ENCODE peak calls at places on chromosomes 3 and 15, in six cellular contexts. U is upper lobe of right lung, M is tibial artery, C is fibroblast of lung, V is cardiac muscle cell, N is left ventricle myocardium inferior. K is an unnamed sample. For H3K9me3, the result is how much of the 10 kb centered on the place peaks cover.

GRCh38 chr3:66110840-66111239 is 72.1 kb upstream of the MAGI1 start:
- DNase-seq in C (peak), U (no peak), N (no peak), V (no peak), M (no peak), K (no peak)

GRCh38 chr15:70526221-70526973 is 237.0 kb downstream of the UACA start:
- DNase-seq in U (no peak), C (no peak), V (no peak), M (peak), N (no peak), K (no peak)

GRCh38 chr15:57375827-57376694 is at the start of gene CGNL1:
- DNase-seq in U (peak), N (peak), C (no peak), M (peak), V (peak), K (peak)

GRCh38 chr3:72571052-72571451 is 277.2 kb downstream of the SHQ1 start:
- DNase-seq in M (no peak), N (no peak), C (no peak), U (no peak), V (no peak), K (no peak)

GRCh38 chr3:66817946-66818557 is 180.1 kb upstream of the KBTBD8 start:
- DNase-seq in U (no peak), V (no peak), C (no peak), N (no peak), M (no peak), K (no peak)

GRCh38 chr3:15403965-15404364 is 23.4 kb downstream of the METTL6 start:
- DNase-seq in U (no peak), C (no peak), N (no peak), V (no peak), M (no peak), K (no peak)

GRCh38 chr3:45143673-45144670 is 2.2 kb downstream of the CDCP1 start:
- DNase-seq in M (no peak), C (peak), V (no peak), U (no peak), N (no peak), K (no peak)

GRCh38 chr3:41961750-41962679 is at the start of gene ULK4:
- DNase-seq in V (peak), N (peak), C (peak), U (peak), M (peak), K (peak)

GRCh38 chr3:123271466-123272159 is 69.9 kb downstream of the SEC22A start:
- DNase-seq in C (no peak), N (no peak), M (peak), V (no peak), U (no peak), K (no peak)

GRCh38 chr15:72304596-72304995 is 15.4 kb downstream of the CELF6 start:
- DNase-seq in M (no peak), N (no peak), U (no peak), V (no peak), C (no peak), K (no peak)

GRCh38 chr3:37766220-37766605 is 95.5 kb upstream of the CTDSPL start:
- DNase-seq in V (no peak), U (no peak), M (no peak), C (peak), N (no peak), K (no peak)

GRCh38 chr3:153768559-153769469 is 352.4 kb upstream of the ARHGEF26 start:
- DNase-seq in N (no peak), M (no peak), U (peak), V (peak), C (peak), K (no peak)

GRCh38 chr3:28971156-28971555 is 309.7 kb upstream of the RBMS3 start:
- DNase-seq in C (no peak), M (no peak), N (no peak), V (no peak), U (no peak), K (no peak)

GRCh38 chr3:71395927-71396695 is 187.4 kb downstream of the FOXP1 start:
- DNase-seq in M (peak), C (peak), N (no peak), U (no peak), V (no peak), K (no peak)

GRCh38 chr15:78540955-78541743 is 905 bp downstream of the PSMA4 start:
- DNase-seq in C (peak), M (no peak), U (no peak), N (no peak), V (no peak), K (no peak)

GRCh38 chr15:64635486-64635815 is 139.9 kb downstream of the RBPMS2 start:
- DNase-seq in U (no peak), N (no peak), V (peak), M (peak), C (peak), K (no peak)

GRCh38 chr3:136074546-136074945 is 109.0 kb downstream of the PPP2R3A start:
- DNase-seq in M (no peak), U (no peak), C (peak), V (no peak), N (no peak), K (no peak)

GRCh38 chr3:108662141-108662738 is 72.7 kb downstream of the DZIP3 start:
- DNase-seq in V (peak), C (peak), U (no peak), M (no peak), N (no peak), K (no peak)

GRCh38 chr15:40594429-40594836 is 384 bp downstream of the KNL1 start:
- DNase-seq in U (peak), M (peak), C (no peak), N (peak), V (peak), K (peak)

GRCh38 chr3:30073622-30074021 is 532.8 kb upstream of the TGFBR2 start:
- DNase-seq in U (no peak), C (peak), N (no peak), M (no peak), V (peak), K (no peak)

GRCh38 chr3:188900421-188900941 is 271.3 kb upstream of the TPRG1 start:
- DNase-seq in V (no peak), M (no peak), C (peak), N (no peak), U (no peak), K (no peak)

GRCh38 chr3:180267202-180267843 is 230.6 kb upstream of the PEX5L start:
- DNase-seq in U (no peak), N (no peak), M (no peak), C (no peak), V (no peak), K (no peak)

GRCh38 chr15:40087991-40088928 is 20.4 kb downstream of the BMF start:
- DNase-seq in U (peak), V (peak), N (peak), C (no peak), M (no peak), K (no peak)

GRCh38 chr3:57803647-57804081 is 47.6 kb downstream of the SLMAP start:
- DNase-seq in V (no peak), M (peak), U (no peak), C (peak), N (no peak), K (no peak)

GRCh38 chr15:98853161-98853560 is 154.4 kb downstream of the PGPEP1L start:
- DNase-seq in V (peak), C (peak), N (peak), M (peak), U (peak), K (peak)

GRCh38 chr3:52670621-52671521 is 14.8 kb downstream of the PBRM1 start:
- DNase-seq in V (no peak), M (peak), N (no peak), U (no peak), C (peak), K (no peak)

GRCh38 chr3:175176556-175176955 is 317.4 kb downstream of the NAALADL2 start:
- DNase-seq in U (no peak), N (no peak), V (no peak), M (no peak), C (no peak), K (no peak)
- TF ChIP-seq CTCF in U (no peak), N (no peak), V (no peak), M (no peak), C (no peak), K (no peak)

GRCh38 chr15:95690631-95691340 is 639.7 kb upstream of the NR2F2 start:
- DNase-seq in M (no peak), V (no peak), U (no peak), C (no peak), N (no peak), K (no peak)
- H3K9me3 ChIP-seq in M (under half), V (under half), U (under half), C (under half), N (under half), K (under half)

GRCh38 chr3:141686477-141687280 is 51.4 kb upstream of the RNF7 start:
- DNase-seq in M (peak), U (peak), V (no peak), N (peak), C (peak), K (peak)
- H3K4me3 ChIP-seq in M (peak), U (peak), V (no peak), N (peak), C (peak), K (peak)

GRCh38 chr3:161171113-161171512 is 50.0 kb upstream of the NMD3 start:
- DNase-seq in U (no peak), V (no peak), N (peak), C (peak), M (peak), K (no peak)

GRCh38 chr3:161166051-161166450 is 55.1 kb upstream of the NMD3 start:
- DNase-seq in V (no peak), U (no peak), M (no peak), C (no peak), N (no peak), K (no peak)

GRCh38 chr3:161175506-161175905 is 45.6 kb upstream of the NMD3 start:
- DNase-seq in M (no peak), C (no peak), N (no peak), V (no peak), U (no peak), K (no peak)

GRCh38 chr3:161171639-161172552 is 49.2 kb upstream of the NMD3 start:
- DNase-seq in V (no peak), U (no peak), M (no peak), N (no peak), C (peak), K (no peak)
- TF ChIP-seq CTCF in V (peak), U (no peak), M (no peak), N (peak), C (peak), K (peak)

DNA sequence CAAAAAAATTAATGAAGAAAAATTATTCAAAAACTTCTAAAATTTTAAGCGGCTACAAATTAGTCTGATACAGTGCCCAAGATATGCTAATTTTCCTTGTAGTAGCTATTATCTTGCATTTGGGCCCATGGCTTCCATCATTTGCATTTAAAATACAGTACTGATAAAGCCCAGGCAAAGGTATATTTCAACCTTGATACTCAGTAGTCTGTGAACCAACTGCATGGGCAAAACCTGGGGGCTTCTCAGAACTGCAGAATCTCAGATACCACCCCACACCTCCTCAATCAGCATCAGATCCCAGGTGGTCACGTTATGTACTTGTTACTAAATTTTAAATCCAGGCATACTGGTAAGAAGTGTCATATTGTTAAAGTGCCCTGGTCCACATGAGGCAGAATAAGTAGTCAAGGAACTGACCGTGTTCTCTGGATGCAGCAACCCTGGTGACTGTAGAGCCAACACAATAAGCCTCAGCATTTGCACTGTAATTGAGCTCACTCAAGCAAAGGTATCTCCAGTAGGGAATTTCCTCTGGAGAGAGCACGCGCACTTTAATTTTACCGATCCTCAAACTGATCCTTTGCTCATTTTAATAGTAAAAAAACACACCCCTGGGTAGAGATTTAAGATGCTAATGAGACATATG is 31.9 kb downstream of the ZNF385D start:
- DNase-seq in V (no peak), U (no peak), M (no peak), N (no peak), C (no peak), K (no peak)
- H3K9me3 ChIP-seq in V (under half), U (under half), M (under half), N (under half), C (under half), K (under half)

GRCh38 chr15:89371145-89372044 is 36.8 kb upstream of the POLG start:
- DNase-seq in M (no peak), C (no peak), N (no peak), V (no peak), U (no peak), K (no peak)
- H3K4me3 ChIP-seq in M (peak), C (no peak), N (peak), V (no peak), U (no peak), K (peak)

GRCh38 chr3:196985954-196986885 is 17.6 kb upstream of the PIGZ start:
- DNase-seq in M (no peak), N (no peak), C (no peak), U (peak), V (no peak), K (no peak)
- TF ChIP-seq CTCF in M (no peak), N (no peak), C (peak), U (no peak), V (peak), K (no peak)

GRCh38 chr15:25715536-25716413 is 147.4 kb downstream of the ATP10A start:
- DNase-seq in V (no peak), N (no peak), C (no peak), U (peak), M (no peak), K (no peak)

GRCh38 chr15:25712961-25713355 is 150.2 kb downstream of the ATP10A start:
- DNase-seq in V (no peak), M (no peak), U (peak), N (no peak), C (no peak), K (no peak)

GRCh38 chr15:25714538-25714840 is 148.6 kb downstream of the ATP10A start:
- DNase-seq in U (no peak), N (no peak), C (no peak), V (no peak), M (no peak), K (no peak)

GRCh38 chr15:25712192-25712960 is 150.8 kb downstream of the ATP10A start:
- DNase-seq in C (no peak), U (no peak), V (no peak), M (no peak), N (no peak), K (no peak)

DNA sequence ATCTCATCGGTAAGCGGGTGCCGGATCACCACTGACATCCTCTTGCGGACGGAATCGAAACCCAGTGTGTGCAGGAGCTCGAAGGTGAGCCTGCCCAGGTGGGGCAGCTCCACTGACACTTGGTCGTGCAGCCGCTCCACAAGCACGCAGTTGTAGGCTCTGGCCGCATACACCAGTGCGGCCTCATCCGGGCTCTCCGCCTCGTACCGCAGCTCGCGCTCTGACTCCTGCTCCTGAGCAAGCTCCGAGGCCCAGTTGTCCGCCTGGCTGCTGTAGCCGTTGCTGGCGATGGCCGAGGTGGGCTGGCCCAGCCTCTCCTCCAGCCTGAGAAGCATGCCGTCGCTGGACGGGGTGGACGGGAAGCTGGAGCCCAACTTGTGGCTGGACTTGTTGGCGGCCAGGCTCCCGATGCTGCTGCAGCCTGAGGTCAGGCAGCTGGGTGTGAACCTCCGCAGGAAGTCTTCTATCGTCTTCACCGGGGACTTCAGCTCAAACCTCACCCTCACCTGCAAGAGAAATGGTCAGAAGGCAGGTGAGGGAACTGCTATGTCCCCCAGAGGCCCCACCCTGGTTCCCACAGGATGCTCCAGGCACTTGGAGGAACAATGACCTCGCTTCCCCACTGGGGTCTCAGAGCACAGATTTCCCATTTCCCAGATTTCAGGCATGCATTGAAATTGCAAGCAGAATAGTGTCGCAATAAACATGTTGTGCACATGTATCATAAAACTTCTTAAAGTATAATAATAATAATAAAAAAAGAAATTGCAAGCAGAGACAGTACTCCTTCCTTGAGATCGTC is 149.2 kb downstream of the ATP10A start:
- DNase-seq in V (no peak), N (no peak), C (no peak), U (no peak), M (no peak), K (no peak)
- H3K9me3 ChIP-seq in V (under half), N (under half), C (under half), U (under half), M (under half), K (under half)

K was measured in lower lobe of right lung.